ENCODE peak calls at places on chromosomes 13 and 19, in six cellular contexts. One of them, this sample, is unnamed.

GRCh38 chr19:4676955-4677731 is 7.0 kb upstream of the MYDGF start:
- DNase-seq in bronchial epithelial cell: peak; percentile 30
- DNase-seq in tibial artery: no peak
- DNase-seq in pancreas: no peak
- DNase-seq in fibroblast of lung: peak; percentile 37
- DNase-seq in A549: no peak
- DNase-seq in this sample: no peak

GRCh38 chr13:23488442-23488841 is 54.9 kb upstream of the SACS start:
- DNase-seq in bronchial epithelial cell: no peak
- DNase-seq in A549: no peak
- DNase-seq in pancreas: no peak
- DNase-seq in fibroblast of lung: peak; percentile 79
- DNase-seq in tibial artery: no peak
- DNase-seq in this sample: no peak

GRCh38 chr19:33795370-33796163 is 1.1 kb upstream of the KCTD15 start:
- DNase-seq in A549: peak; percentile 94
- DNase-seq in fibroblast of lung: peak; percentile 80
- DNase-seq in pancreas: peak; percentile 86
- DNase-seq in bronchial epithelial cell: peak; percentile 63
- DNase-seq in tibial artery: peak; percentile 87
- DNase-seq in this sample: no peak

GRCh38 chr19:7870571-7871279 is 3.5 kb downstream of the PRR36 start:
- DNase-seq in bronchial epithelial cell: peak; percentile 61
- DNase-seq in A549: no peak
- DNase-seq in tibial artery: no peak
- DNase-seq in fibroblast of lung: peak; percentile 10
- DNase-seq in pancreas: peak; percentile 73
- DNase-seq in this sample: peak; percentile 86

GRCh38 chr13:98751397-98752110 is 918 bp downstream of the SLC15A1 start:
- DNase-seq in tibial artery: no peak
- DNase-seq in pancreas: no peak
- DNase-seq in bronchial epithelial cell: peak; percentile 25
- DNase-seq in A549: no peak
- DNase-seq in fibroblast of lung: peak; percentile 33
- DNase-seq in this sample: no peak

GRCh38 chr19:56245062-56245740 is 27.3 kb upstream of the EDDM13 start:
- DNase-seq in bronchial epithelial cell: peak; percentile 3
- DNase-seq in A549: no peak
- DNase-seq in pancreas: no peak
- DNase-seq in tibial artery: no peak
- DNase-seq in fibroblast of lung: no peak
- DNase-seq in this sample: no peak

GRCh38 chr19:2976609-2977000 is 759 bp upstream of the TLE6 start:
- DNase-seq in pancreas: no peak
- DNase-seq in A549: no peak
- DNase-seq in fibroblast of lung: no peak
- DNase-seq in bronchial epithelial cell: no peak
- DNase-seq in tibial artery: no peak
- DNase-seq in this sample: no peak

GRCh38 chr13:28819046-28819747 is 942 bp upstream of the MTUS2 start:
- DNase-seq in fibroblast of lung: peak; percentile 17
- DNase-seq in A549: peak; percentile 10
- DNase-seq in tibial artery: no peak
- DNase-seq in bronchial epithelial cell: peak; percentile 4
- DNase-seq in pancreas: peak; percentile 25
- DNase-seq in this sample: no peak

GRCh38 chr13:101258071-101258470 is 158.2 kb downstream of the NALCN start:
- DNase-seq in A549: peak; percentile 37
- DNase-seq in fibroblast of lung: peak; percentile 70
- DNase-seq in bronchial epithelial cell: peak; percentile 64
- DNase-seq in tibial artery: no peak
- DNase-seq in pancreas: no peak
- DNase-seq in this sample: no peak

GRCh38 chr13:102091231-102091630 is 310.6 kb downstream of the FGF14 start:
- DNase-seq in pancreas: no peak
- DNase-seq in fibroblast of lung: no peak
- DNase-seq in bronchial epithelial cell: peak; percentile 25
- DNase-seq in tibial artery: no peak
- DNase-seq in A549: no peak
- DNase-seq in this sample: peak; percentile 3

GRCh38 chr13:53068841-53069520 is 40.4 kb downstream of the OLFM4 start:
- DNase-seq in fibroblast of lung: no peak
- DNase-seq in pancreas: no peak
- DNase-seq in tibial artery: no peak
- DNase-seq in bronchial epithelial cell: no peak
- DNase-seq in A549: no peak
- DNase-seq in this sample: no peak

GRCh38 chr19:46288896-46289588 is 7.8 kb upstream of the HIF3A start:
- DNase-seq in fibroblast of lung: peak; percentile 91
- DNase-seq in pancreas: no peak
- DNase-seq in A549: peak; percentile 74
- DNase-seq in bronchial epithelial cell: peak; percentile 97
- DNase-seq in tibial artery: peak; percentile 81
- DNase-seq in this sample: no peak

GRCh38 chr13:99034333-99035085 is 56.6 kb upstream of the DOCK9 start:
- DNase-seq in fibroblast of lung: no peak
- DNase-seq in tibial artery: no peak
- DNase-seq in bronchial epithelial cell: no peak
- DNase-seq in A549: no peak
- DNase-seq in pancreas: no peak
- DNase-seq in this sample: no peak

GRCh38 chr19:34232566-34233481 is 21.5 kb upstream of the GARRE1 start:
- DNase-seq in bronchial epithelial cell: peak; percentile 85
- DNase-seq in A549: peak; percentile 62
- DNase-seq in tibial artery: peak; percentile 71
- DNase-seq in pancreas: peak; percentile 40
- DNase-seq in fibroblast of lung: peak; percentile 88
- DNase-seq in this sample: no peak

GRCh38 chr13:94129490-94129894 is 350.0 kb downstream of the DCT start:
- DNase-seq in A549: no peak
- DNase-seq in bronchial epithelial cell: no peak
- DNase-seq in tibial artery: no peak
- DNase-seq in fibroblast of lung: peak; percentile 9
- DNase-seq in pancreas: no peak
- DNase-seq in this sample: no peak

GRCh38 chr13:33236021-33236420 is 49.5 kb downstream of the STARD13 start:
- DNase-seq in tibial artery: no peak
- DNase-seq in bronchial epithelial cell: peak; percentile 39
- DNase-seq in pancreas: no peak
- DNase-seq in A549: no peak
- DNase-seq in fibroblast of lung: peak; percentile 65
- DNase-seq in this sample: no peak

GRCh38 chr13:80235131-80235530 is 105.8 kb downstream of the SPRY2 start:
- DNase-seq in A549: no peak
- DNase-seq in bronchial epithelial cell: no peak
- DNase-seq in tibial artery: no peak
- DNase-seq in pancreas: no peak
- DNase-seq in fibroblast of lung: peak; percentile 46
- DNase-seq in this sample: no peak

GRCh38 chr13:108037348-108037747 is 178.0 kb downstream of the LIG4 start:
- DNase-seq in A549: no peak
- DNase-seq in pancreas: no peak
- DNase-seq in bronchial epithelial cell: no peak
- DNase-seq in tibial artery: no peak
- DNase-seq in fibroblast of lung: no peak
- DNase-seq in this sample: no peak

GRCh38 chr19:40704491-40705361 is 12.0 kb downstream of the COQ8B start:
- DNase-seq in fibroblast of lung: no peak
- DNase-seq in bronchial epithelial cell: no peak
- DNase-seq in A549: no peak
- DNase-seq in pancreas: no peak
- DNase-seq in tibial artery: no peak
- DNase-seq in this sample: no peak

GRCh38 chr19:14507704-14508246 is 10.4 kb downstream of the DNAJB1 start:
- DNase-seq in pancreas: no peak
- DNase-seq in tibial artery: no peak
- DNase-seq in fibroblast of lung: peak; percentile 41
- DNase-seq in bronchial epithelial cell: peak; percentile 80
- DNase-seq in A549: no peak
- DNase-seq in this sample: no peak

GRCh38 chr13:29459818-29460335 is 135.6 kb downstream of the SLC7A1 start:
- DNase-seq in bronchial epithelial cell: peak; percentile 29
- DNase-seq in A549: no peak
- DNase-seq in pancreas: no peak
- DNase-seq in fibroblast of lung: no peak
- DNase-seq in tibial artery: no peak
- DNase-seq in this sample: no peak

GRCh38 chr19:17784201-17785008 is 10.5 kb upstream of the B3GNT3 start:
- DNase-seq in fibroblast of lung: peak; percentile 60
- DNase-seq in bronchial epithelial cell: peak; percentile 37
- DNase-seq in A549: peak; percentile 70
- DNase-seq in tibial artery: peak; percentile 71
- DNase-seq in pancreas: peak; percentile 60
- DNase-seq in this sample: peak; percentile 63

GRCh38 chr13:44373247-44373600 is 400 bp upstream of the SERP2 start:
- DNase-seq in tibial artery: no peak
- DNase-seq in bronchial epithelial cell: no peak
- DNase-seq in fibroblast of lung: no peak
- DNase-seq in A549: no peak
- DNase-seq in pancreas: no peak
- DNase-seq in this sample: no peak
- H3K4me3 ChIP-seq in tibial artery: peak overlapping the region; percentile 72
- H3K4me3 ChIP-seq in bronchial epithelial cell: peak overlapping the region; percentile 41
- H3K4me3 ChIP-seq in fibroblast of lung: peak overlapping the region; percentile 40
- H3K4me3 ChIP-seq in A549: no peak overlapping the region
- H3K4me3 ChIP-seq in pancreas: peak overlapping the region; percentile 49
- H3K4me3 ChIP-seq in this sample: no peak overlapping the region

DNA sequence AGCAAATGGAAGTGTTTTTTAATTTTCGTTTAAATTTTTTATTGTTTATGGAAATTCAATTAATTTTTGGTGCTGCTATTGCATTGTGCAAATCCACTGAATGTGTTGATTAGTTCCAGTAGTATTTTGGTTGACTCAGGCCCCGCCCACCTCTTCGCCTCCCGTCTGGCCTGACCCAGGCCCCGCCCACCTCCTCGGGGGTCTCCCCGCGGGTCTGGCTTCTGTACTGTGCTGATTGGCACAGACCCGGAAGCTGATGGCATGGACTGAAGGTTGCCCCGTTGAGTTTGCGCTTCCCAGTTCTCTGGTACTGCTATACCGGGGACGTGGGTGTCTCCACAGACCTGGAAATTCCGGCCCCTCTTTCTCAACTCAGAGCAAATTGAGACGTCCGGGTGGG is 14.6 kb downstream of the ZNF701 start:
- DNase-seq in fibroblast of lung: no peak
- DNase-seq in A549: no peak
- DNase-seq in pancreas: no peak
- DNase-seq in bronchial epithelial cell: no peak
- DNase-seq in tibial artery: no peak
- DNase-seq in this sample: no peak
- H3K4me3 ChIP-seq in fibroblast of lung: peak overlapping the region; percentile 5
- H3K4me3 ChIP-seq in A549: no peak overlapping the region
- H3K4me3 ChIP-seq in pancreas: no peak overlapping the region
- H3K4me3 ChIP-seq in bronchial epithelial cell: no peak overlapping the region
- H3K4me3 ChIP-seq in tibial artery: peak overlapping the region; percentile 47
- H3K4me3 ChIP-seq in this sample: no peak overlapping the region

GRCh38 chr13:41017153-41017552 is 2.0 kb downstream of the ELF1 start:
- DNase-seq in bronchial epithelial cell: no peak
- DNase-seq in tibial artery: no peak
- DNase-seq in A549: no peak
- DNase-seq in pancreas: peak; percentile 36
- DNase-seq in fibroblast of lung: no peak
- DNase-seq in this sample: no peak
- H3K4me3 ChIP-seq in bronchial epithelial cell: peak overlapping the region; percentile 46
- H3K4me3 ChIP-seq in tibial artery: peak overlapping the region; percentile 15
- H3K4me3 ChIP-seq in A549: peak overlapping the region; percentile 54
- H3K4me3 ChIP-seq in pancreas: peak overlapping the region; percentile 41
- H3K4me3 ChIP-seq in fibroblast of lung: no peak overlapping the region
- H3K4me3 ChIP-seq in this sample: peak overlapping the region; percentile 63

DNA sequence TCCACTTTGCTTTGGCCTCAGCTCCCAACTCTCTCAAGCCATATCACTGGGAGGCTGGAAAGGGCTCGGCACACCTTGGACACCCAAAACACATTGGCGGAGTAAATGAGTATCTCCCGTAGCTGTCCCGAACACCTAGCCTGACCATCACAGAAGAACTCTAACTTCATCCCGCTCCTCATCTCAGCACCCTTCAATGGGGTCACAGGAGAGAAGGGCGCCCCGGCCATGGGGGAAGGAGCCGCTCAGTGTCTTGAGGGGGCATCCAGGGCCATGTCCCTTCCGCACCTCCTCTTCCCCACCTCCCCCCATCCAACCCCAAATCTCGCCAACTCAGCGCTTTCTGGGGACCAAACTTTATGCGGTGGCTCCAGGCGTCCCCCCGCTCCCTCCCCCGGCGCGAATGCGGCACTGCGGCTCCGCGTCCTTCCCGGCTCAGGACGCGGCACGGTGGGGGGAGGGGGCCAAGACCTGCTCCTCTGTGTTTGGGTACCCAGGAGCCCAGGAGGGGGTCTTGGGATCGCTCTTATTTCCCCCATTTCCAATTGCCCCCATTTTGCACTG is 3.0 kb downstream of the KCNC3 start:
- DNase-seq in tibial artery: no peak
- DNase-seq in pancreas: peak; percentile 31
- DNase-seq in A549: no peak
- DNase-seq in fibroblast of lung: no peak
- DNase-seq in bronchial epithelial cell: no peak
- DNase-seq in this sample: no peak
- H3K4me3 ChIP-seq in tibial artery: no peak overlapping the region
- H3K4me3 ChIP-seq in pancreas: peak overlapping the region; percentile 25
- H3K4me3 ChIP-seq in A549: peak overlapping the region; percentile 14
- H3K4me3 ChIP-seq in fibroblast of lung: no peak overlapping the region
- H3K4me3 ChIP-seq in bronchial epithelial cell: no peak overlapping the region
- H3K4me3 ChIP-seq in this sample: peak overlapping the region; percentile 56

DNA sequence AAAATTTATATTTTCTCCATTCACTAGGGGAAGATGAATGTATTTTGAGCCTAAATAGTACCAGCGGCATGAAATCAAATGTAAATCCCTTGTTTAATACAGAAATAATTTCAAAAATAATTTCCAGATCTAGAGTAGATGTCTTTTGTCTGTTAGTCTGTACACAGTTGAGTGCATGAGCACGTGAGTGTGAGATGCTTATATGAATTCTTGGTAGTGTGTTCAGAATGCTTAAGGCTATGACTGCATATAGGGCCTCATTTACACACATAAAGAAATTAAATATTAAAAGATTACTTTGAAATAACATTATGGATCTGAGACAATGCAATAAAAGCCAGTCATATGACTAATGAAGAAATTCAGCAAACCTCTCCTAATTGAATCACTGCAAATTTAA is 4.7 kb downstream of the AMER2 start:
- DNase-seq in bronchial epithelial cell: no peak
- DNase-seq in A549: no peak
- DNase-seq in fibroblast of lung: no peak
- DNase-seq in tibial artery: no peak
- DNase-seq in pancreas: no peak
- DNase-seq in this sample: no peak
- H3K4me3 ChIP-seq in bronchial epithelial cell: no peak overlapping the region
- H3K4me3 ChIP-seq in A549: no peak overlapping the region
- H3K4me3 ChIP-seq in fibroblast of lung: no peak overlapping the region
- H3K4me3 ChIP-seq in tibial artery: no peak overlapping the region
- H3K4me3 ChIP-seq in pancreas: no peak overlapping the region
- H3K4me3 ChIP-seq in this sample: no peak overlapping the region

DNA sequence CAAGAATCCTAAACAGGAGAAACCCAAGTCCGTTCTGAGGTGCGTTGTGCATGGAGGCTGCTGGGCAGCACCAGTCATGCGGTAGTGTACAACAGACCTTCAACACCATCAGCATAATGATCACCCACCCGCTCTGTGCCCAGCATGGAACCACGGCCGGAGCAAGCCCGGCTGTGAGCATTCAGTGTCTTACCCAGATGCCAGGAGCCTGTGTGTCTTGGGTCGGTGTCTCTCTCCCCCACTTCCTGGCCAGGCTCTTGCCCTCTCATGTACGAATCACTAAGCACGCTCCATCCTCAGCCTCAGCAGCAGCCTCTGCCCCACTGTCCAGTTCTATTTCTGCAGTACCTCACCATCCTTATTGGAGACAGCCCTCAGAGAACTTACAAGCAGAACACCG is 231.6 kb upstream of the IRS2 start:
- DNase-seq in tibial artery: no peak
- DNase-seq in pancreas: no peak
- DNase-seq in bronchial epithelial cell: peak; percentile 43
- DNase-seq in A549: no peak
- DNase-seq in fibroblast of lung: no peak
- DNase-seq in this sample: no peak
- H3K4me3 ChIP-seq in tibial artery: no peak overlapping the region
- H3K4me3 ChIP-seq in pancreas: no peak overlapping the region
- H3K4me3 ChIP-seq in bronchial epithelial cell: no peak overlapping the region
- H3K4me3 ChIP-seq in A549: no peak overlapping the region
- H3K4me3 ChIP-seq in fibroblast of lung: no peak overlapping the region
- H3K4me3 ChIP-seq in this sample: no peak overlapping the region

This sample was measured in Jurkat, Clone E6-1.